ENCODE peak calls at places on chromosomes 7 and 10, in four cellular contexts. Y is NCI-H748 treated with DMSO at 0.1 percent for 48 hours, R is mesothelial cell of epicardium, L is NCI-H2081. H is an unnamed sample.

GRCh38 chr10:107091126-107091525 is 73.4 kb downstream of the SORCS1 start:
- DNase-seq in Y (no peak), R (no peak), L (no peak), H (no peak)

GRCh38 chr7:151010307-151011096 is 13.8 kb downstream of the ATG9B start:
- DNase-seq in Y (no peak), R (no peak), L (no peak), H (no peak)

GRCh38 chr10:944034-944831 is 12.7 kb upstream of the LARP4B start:
- DNase-seq in Y (no peak), R (no peak), L (no peak), H (peak)

GRCh38 chr10:78193189-78193588 is 159.5 kb downstream of the RPS24 start:
- DNase-seq in L (no peak), R (no peak), Y (no peak), H (no peak)

GRCh38 chr7:27890205-27890849 is 150.4 kb downstream of the TAX1BP1 start:
- DNase-seq in R (no peak), Y (no peak), L (no peak), H (no peak)

GRCh38 chr7:138546829-138547228 is 86.8 kb downstream of the TRIM24 start:
- DNase-seq in R (no peak), L (no peak), Y (no peak), H (no peak)

GRCh38 chr7:80392229-80393169 is 119.4 kb downstream of the GNAT3 start:
- DNase-seq in R (no peak), Y (peak), L (peak), H (no peak)

GRCh38 chr10:79179404-79180309 is 110.9 kb downstream of the ZMIZ1 start:
- DNase-seq in R (no peak), L (peak), Y (peak), H (no peak)

GRCh38 chr10:3119796-3120459 is 52.6 kb downstream of the PFKP start:
- DNase-seq in L (no peak), Y (no peak), R (no peak), H (no peak)

GRCh38 chr10:38043516-38043915 is 33.0 kb downstream of the ZNF33A start:
- DNase-seq in L (no peak), Y (no peak), R (no peak), H (no peak)

GRCh38 chr7:103705542-103705941 is 259.5 kb upstream of the SLC26A5 start:
- DNase-seq in R (no peak), L (no peak), Y (no peak), H (no peak)

GRCh38 chr7:148503900-148504487 is 86.6 kb upstream of the C7orf33 start:
- DNase-seq in Y (peak), R (no peak), L (peak), H (no peak)

GRCh38 chr10:22218448-22218847 is 633 bp upstream of the EBLN1 start:
- DNase-seq in L (no peak), Y (no peak), R (no peak), H (no peak)

GRCh38 chr7:21327422-21328191 is 100.3 kb upstream of the SP4 start:
- DNase-seq in R (no peak), L (no peak), Y (no peak), H (no peak)

GRCh38 chr7:149454006-149454405 is 6.9 kb downstream of the ZNF777 start:
- DNase-seq in L (no peak), R (no peak), Y (no peak), H (no peak)

GRCh38 chr7:86968618-86969017 is 90.8 kb downstream of the ELAPOR2 start:
- DNase-seq in R (no peak), L (no peak), Y (no peak), H (peak)

GRCh38 chr10:69895759-69896158 is 94.1 kb downstream of the COL13A1 start:
- DNase-seq in R (no peak), Y (no peak), L (no peak), H (no peak)

H was measured in HFF-Myc.